ENCODE peak calls at places on chromosomes 2 and 18, in four cellular contexts. K is A549, A is GM12891, B is HCT116. M is an unnamed sample.

GRCh38 chr2:133532919-133533318 is 35.3 kb downstream of the NCKAP5 start:
- DNase-seq in K (peak), A (no peak), B (no peak), M (peak)

GRCh38 chr2:40202798-40203400 is 249.0 kb downstream of the SLC8A1 start:
- DNase-seq in K (no peak), A (no peak), B (no peak), M (no peak)

GRCh38 chr18:71583291-71583690 is 960.9 kb downstream of the CBLN2 start:
- DNase-seq in K (no peak), A (no peak), B (no peak), M (no peak)

GRCh38 chr2:169667583-169667982 is 26.6 kb downstream of the CFAP210 start:
- DNase-seq in K (no peak), A (no peak), B (no peak), M (no peak)

GRCh38 chr2:201233192-201234166 is 26.9 kb upstream of the CASP8 start:
- DNase-seq in K (peak), A (peak), B (peak), M (peak)

GRCh38 chr2:240135706-240136012 is 446 bp downstream of the COPS9 start:
- DNase-seq in K (peak), A (no peak), B (no peak), M (no peak)

GRCh38 chr18:56065101-56065500 is 477.1 kb upstream of the TCF4 start:
- DNase-seq in K (no peak), A (no peak), B (no peak), M (no peak)

GRCh38 chr2:39736593-39736992 is 42.5 kb downstream of the THUMPD2 start:
- DNase-seq in K (no peak), A (no peak), B (no peak), M (no peak)

GRCh38 chr2:38750011-38750792 is 959 bp downstream of the SRSF7 start:
- DNase-seq in K (no peak), A (peak), B (no peak), M (peak)

GRCh38 chr2:137964066-137964858 is at the start of gene HNMT:
- DNase-seq in K (peak), A (no peak), B (no peak), M (peak)

GRCh38 chr18:59276047-59276446 is 2.8 kb upstream of the RAX start:
- DNase-seq in K (no peak), A (no peak), B (no peak), M (no peak)

GRCh38 chr2:133718688-133719201 is 150.5 kb upstream of the NCKAP5 start:
- DNase-seq in K (no peak), A (no peak), B (no peak), M (peak)

GRCh38 chr2:223055140-223055539 is 3.1 kb downstream of the KCNE4 start:
- DNase-seq in K (no peak), A (no peak), B (no peak), M (no peak)

GRCh38 chr18:37565138-37565984 is at the start of gene CELF4:
- DNase-seq in K (no peak), A (no peak), B (no peak), M (no peak)

GRCh38 chr2:241857572-241858121 is 1.0 kb downstream of the PDCD1 start:
- DNase-seq in K (no peak), A (peak), B (no peak), M (no peak)

GRCh38 chr2:134466141-134466540 is 212.3 kb downstream of the MGAT5 start:
- DNase-seq in K (no peak), A (no peak), B (peak), M (no peak)

GRCh38 chr2:24038786-24039499 is 8.2 kb downstream of the WDCP start:
- DNase-seq in K (no peak), A (no peak), B (no peak), M (no peak)

GRCh38 chr2:144694456-144694855 is 174.5 kb upstream of the ZEB2 start:
- DNase-seq in K (no peak), A (no peak), B (no peak), M (no peak)

GRCh38 chr2:237432484-237433092 is 18.6 kb upstream of the COL6A3 start:
- DNase-seq in K (peak), A (no peak), B (peak), M (peak)

GRCh38 chr2:240786355-240786841 is 33.6 kb downstream of the KIF1A start:
- DNase-seq in K (peak), A (peak), B (no peak), M (no peak)

GRCh38 chr2:9440058-9440727 is 16.7 kb downstream of the CPSF3 start:
- DNase-seq in K (no peak), A (no peak), B (no peak), M (no peak)

GRCh38 chr2:48248251-48248933 is 281.6 kb upstream of the STON1 start:
- DNase-seq in K (peak), A (no peak), B (peak), M (peak)

GRCh38 chr18:22398464-22398863 is 19.3 kb downstream of the CTAGE1 start:
- DNase-seq in K (no peak), A (no peak), B (no peak), M (no peak)

GRCh38 chr2:156065912-156066311 is 266.6 kb downstream of the NR4A2 start:
- DNase-seq in K (peak), A (no peak), B (no peak), M (no peak)

GRCh38 chr2:41865263-41865662 is 182.6 kb upstream of the PKDCC start:
- DNase-seq in K (no peak), A (no peak), B (no peak), M (no peak)

GRCh38 chr2:203960791-203961190 is 24.2 kb downstream of the ICOS start:
- DNase-seq in K (no peak), A (no peak), B (no peak), M (no peak)

GRCh38 chr2:236892721-236893120 is 193.0 kb upstream of the COPS8 start:
- DNase-seq in K (no peak), A (no peak), B (no peak), M (no peak)

GRCh38 chr2:131034122-131035051 is 58.9 kb downstream of the FAM168B start:
- DNase-seq in K (no peak), A (no peak), B (no peak), M (no peak)

GRCh38 chr18:58195278-58195721 is 151.3 kb downstream of the NEDD4L start:
- DNase-seq in K (no peak), A (peak), B (no peak), M (peak)

DNA sequence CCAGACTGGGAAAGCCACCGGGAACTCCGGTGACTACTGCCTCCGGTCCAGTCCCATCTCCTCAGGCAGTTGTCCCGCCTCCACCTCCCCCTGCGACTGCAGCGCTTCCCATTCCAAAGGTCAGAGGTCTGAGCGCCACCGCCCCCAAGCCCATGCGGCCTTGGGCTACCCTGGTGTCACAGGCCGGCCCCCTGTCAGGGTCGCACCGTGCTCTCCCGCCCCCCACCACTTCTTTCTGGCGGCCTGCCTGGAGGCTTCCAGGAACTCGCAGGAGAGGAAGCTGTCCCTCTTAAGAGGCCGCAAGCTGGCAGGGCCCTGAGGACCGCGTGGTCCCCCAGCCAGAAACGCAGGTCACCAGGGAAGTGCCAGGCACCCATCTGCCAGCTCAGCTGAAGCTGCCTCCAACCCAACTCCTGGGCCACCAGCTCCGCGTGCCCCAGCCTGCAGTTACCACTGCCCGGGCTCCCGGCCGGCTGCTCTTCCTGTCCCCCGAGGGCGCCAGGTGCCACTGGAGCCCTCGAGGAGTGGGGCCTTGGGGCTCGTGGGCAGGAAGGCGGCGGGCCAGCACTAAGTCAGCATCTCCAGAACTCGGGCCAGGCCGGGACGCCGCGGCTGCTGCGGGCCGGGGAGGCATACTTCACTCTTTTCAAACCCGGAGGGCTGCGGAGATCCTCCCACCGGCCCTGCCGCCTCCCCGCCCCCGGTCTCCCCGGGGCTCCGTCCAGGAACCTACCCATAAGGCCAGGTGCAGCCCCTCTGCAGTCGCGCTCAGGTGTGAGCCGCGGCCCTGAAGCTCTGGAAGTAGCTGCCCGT is 83.3 kb upstream of the POMC start:
- DNase-seq in K (peak), A (peak), B (no peak), M (no peak)
- TF ChIP-seq POLR2A in K (no peak), A (no peak), B (no peak), M (no peak)

GRCh38 chr2:208294482-208295024 is 28.5 kb downstream of the PIKFYVE start:
- DNase-seq in K (no peak), A (no peak), B (no peak), M (no peak)

GRCh38 chr2:208300847-208301618 is 35.0 kb downstream of the PIKFYVE start:
- DNase-seq in K (no peak), A (no peak), B (no peak), M (no peak)

GRCh38 chr2:208296610-208297009 is 30.6 kb downstream of the PIKFYVE start:
- DNase-seq in K (no peak), A (no peak), B (no peak), M (no peak)

DNA sequence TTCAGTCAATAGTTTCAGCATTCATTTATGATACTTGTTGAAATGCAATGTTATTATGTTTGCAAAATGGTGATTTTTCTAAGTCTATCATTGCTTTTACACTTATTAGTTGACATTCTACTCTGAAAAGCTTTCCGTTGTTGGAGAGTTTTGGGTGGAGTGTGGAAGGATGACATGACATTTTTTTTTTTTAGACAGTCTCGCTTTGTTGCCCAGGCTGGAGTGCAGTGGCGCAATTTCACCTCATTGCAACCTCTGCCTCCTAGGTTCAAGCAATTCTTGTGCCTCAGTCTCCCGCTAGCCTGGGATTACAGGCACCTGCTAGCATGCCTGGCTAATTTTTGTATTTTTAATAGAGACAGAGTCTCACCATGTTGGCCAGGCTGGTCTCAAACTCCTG is 29.8 kb downstream of the PIKFYVE start:
- DNase-seq in K (no peak), A (no peak), B (no peak), M (no peak)
- TF ChIP-seq POLR2A in K (no peak), A (no peak), B (no peak), M (no peak)

GRCh38 chr18:48952287-48953095 is 1.7 kb upstream of the SMAD7 start:
- DNase-seq in K (no peak), A (no peak), B (no peak), M (peak)
- TF ChIP-seq POLR2A in K (peak), A (no peak), B (no peak), M (no peak)

GRCh38 chr2:234873828-234874173 is 78.0 kb upstream of the SH3BP4 start:
- DNase-seq in K (no peak), A (no peak), B (no peak), M (no peak)
- TF ChIP-seq POLR2A in K (no peak), A (no peak), B (no peak), M (no peak)

M was measured in H54.